ENCODE peak calls at places on chromosome X, in seven cellular contexts. D is gastrocnemius medialis, H is A549, L is MM.1S, E is tibial artery, I is uterus, W is PC-3. T is an unnamed sample.
A peak's percentile ranks its signal among the peaks of the same experiment; 100 is the strongest.

GRCh38 chrX:98299785-98300184 is 1416.1 kb downstream of the RPA4 start:
- DNase-seq in D (no peak), H (peak; percentile 1), L (no peak), E (no peak), I (no peak), W (peak; percentile 33), T (no peak)

GRCh38 chrX:8183281-8183680 is 12.2 kb upstream of the VCX2 start:
- DNase-seq in D (no peak), H (no peak), L (no peak), E (no peak), I (no peak), W (no peak), T (no peak)

GRCh38 chrX:44958480-44958879 is 85.5 kb downstream of the KDM6A start:
- DNase-seq in D (no peak), H (no peak), L (no peak), E (no peak), I (no peak), W (no peak), T (no peak)

GRCh38 chrX:133709486-133709885 is 275.9 kb downstream of the GPC3 start:
- DNase-seq in D (no peak), H (no peak), L (no peak), E (no peak), I (no peak), W (no peak), T (no peak)

GRCh38 chrX:10474510-10474909 is 145.9 kb downstream of the MID1 start:
- DNase-seq in D (no peak), H (no peak), L (no peak), E (no peak), I (no peak), W (no peak), T (no peak)

GRCh38 chrX:43805579-43805978 is 76.7 kb downstream of the MAOB start:
- DNase-seq in D (no peak), H (peak; percentile 1), L (no peak), E (no peak), I (no peak), W (peak; percentile 83), T (no peak)

GRCh38 chrX:129981752-129982299 is 609 bp upstream of the BCORL1 start:
- DNase-seq in D (no peak), H (no peak), L (no peak), E (peak; percentile 61), I (peak; percentile 17), W (no peak), T (no peak)

GRCh38 chrX:115535844-115536243 is 25.1 kb upstream of the PLS3 start:
- DNase-seq in D (no peak), H (no peak), L (no peak), E (no peak), I (no peak), W (no peak), T (no peak)

GRCh38 chrX:129876734-129877395 is 29.1 kb upstream of the UTP14A start:
- DNase-seq in D (no peak), H (peak; percentile 42), L (no peak), E (no peak), I (no peak), W (peak; percentile 67), T (no peak)

GRCh38 chrX:102840871-102841705 is 96.0 kb upstream of the RAB40AL start:
- DNase-seq in D (no peak), H (peak; percentile 55), L (no peak), E (no peak), I (no peak), W (peak; percentile 80), T (no peak)

GRCh38 chrX:18983711-18984380 is at the start of gene PHKA2:
- DNase-seq in D (peak; percentile 4), H (no peak), L (peak; percentile 43), E (peak; percentile 74), I (no peak), W (peak; percentile 53), T (peak; percentile 17)

DNA sequence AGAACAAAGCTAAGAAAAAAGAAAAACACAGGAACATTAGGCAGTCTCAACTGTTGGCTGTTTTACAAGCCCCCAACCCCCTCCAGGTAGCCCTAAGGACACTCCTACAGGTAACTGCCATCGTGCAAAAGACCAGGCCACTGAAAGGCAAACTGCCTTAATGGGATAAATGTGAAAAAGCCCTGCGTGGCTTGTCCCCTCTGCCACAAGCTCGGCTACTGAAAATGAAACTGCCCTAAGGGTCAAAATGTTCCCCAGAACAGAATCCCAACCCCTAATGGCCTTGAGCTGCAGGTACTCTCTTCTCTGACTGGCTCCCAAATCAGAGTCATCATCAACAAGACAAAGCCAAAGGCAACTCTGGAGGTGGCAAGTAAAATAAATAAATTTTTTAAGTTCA is 84.8 kb downstream of the MSN start:
- DNase-seq in D (no peak), H (no peak), L (peak; percentile 66), E (no peak), I (no peak), W (no peak), T (no peak)
- H3K4me1 ChIP-seq in D (no peaks in the 10 kb centered on the region), H (no peaks in the 10 kb centered on the region), L (peaks cover 44% of the 10 kb centered on the region), E (no peaks in the 10 kb centered on the region), I (no peaks in the 10 kb centered on the region), W (no peaks in the 10 kb centered on the region), T (no peaks in the 10 kb centered on the region)

GRCh38 chrX:53116101-53116500 is 22.2 kb downstream of the KANTR start:
- DNase-seq in D (no peak), H (no peak), L (peak; percentile 14), E (no peak), I (no peak), W (no peak), T (no peak)

GRCh38 chrX:53114864-53115549 is 21.1 kb downstream of the KANTR start:
- DNase-seq in D (no peak), H (no peak), L (no peak), E (no peak), I (no peak), W (no peak), T (no peak)

DNA sequence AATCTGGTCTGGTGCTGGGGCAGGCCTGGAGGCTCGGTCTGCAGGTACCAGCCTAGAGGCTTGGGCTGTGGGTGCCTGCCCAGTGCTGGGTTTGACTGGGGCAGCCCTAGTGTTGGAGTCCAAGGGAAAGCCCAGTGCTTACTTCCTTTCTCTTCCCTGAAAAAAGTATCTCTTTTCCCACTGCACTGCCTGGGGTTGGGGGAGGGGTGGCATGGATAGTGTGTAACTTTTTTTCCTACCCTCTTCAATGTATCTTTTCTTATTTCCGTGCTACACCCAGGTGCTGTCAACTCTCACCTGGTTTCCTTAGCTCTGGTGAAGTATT is 21.6 kb downstream of the KANTR start:
- DNase-seq in D (no peak), H (no peak), L (no peak), E (no peak), I (no peak), W (no peak), T (no peak)
- H3K27ac ChIP-seq in D (peak overlapping the region; percentile 57), H (no peak overlapping the region), L (peak overlapping the region; percentile 56), E (peak overlapping the region; percentile 37), I (peak overlapping the region; percentile 59), W (no peak overlapping the region), T (peak overlapping the region; percentile 49)

GRCh38 chrX:69116077-69116476 is 49.2 kb downstream of the PJA1 start:
- DNase-seq in D (no peak), H (peak; percentile 18), L (no peak), E (no peak), I (no peak), W (peak; percentile 52), T (no peak)

GRCh38 chrX:69117876-69118526 is 47.3 kb downstream of the PJA1 start:
- DNase-seq in D (no peak), H (no peak), L (no peak), E (no peak), I (no peak), W (no peak), T (no peak)

GRCh38 chrX:69109706-69110635 is 55.3 kb downstream of the PJA1 start:
- DNase-seq in D (no peak), H (peak; percentile 84), L (no peak), E (no peak), I (peak; percentile 26), W (peak; percentile 93), T (peak; percentile 13)

GRCh38 chrX:69109036-69109663 is 56.1 kb downstream of the PJA1 start:
- DNase-seq in D (no peak), H (no peak), L (no peak), E (no peak), I (no peak), W (no peak), T (no peak)

DNA sequence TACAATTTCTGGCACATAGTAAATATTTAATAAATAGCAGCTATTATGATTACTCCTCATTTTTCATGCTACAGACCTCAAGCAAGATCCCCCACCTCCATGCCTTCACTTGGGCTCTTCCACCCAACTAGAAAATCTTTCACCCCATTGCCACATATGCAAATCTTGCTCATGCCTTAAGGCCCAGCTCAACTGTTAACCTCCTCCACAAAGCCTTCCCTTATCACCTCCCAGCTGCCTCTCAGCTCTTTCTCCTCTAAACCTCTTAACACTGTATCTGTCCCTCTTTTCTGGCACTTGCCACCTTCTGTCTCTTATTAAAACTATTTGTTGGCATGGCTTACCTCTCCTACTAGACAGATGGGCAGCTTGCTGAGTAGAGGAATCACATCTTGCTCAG is 51.5 kb downstream of the PJA1 start:
- DNase-seq in D (no peak), H (no peak), L (no peak), E (no peak), I (no peak), W (no peak), T (no peak)
- TF ChIP-seq CTCF in D (no peak), H (no peak), L (no peak), E (no peak), I (no peak), W (no peak), T (no peak)

DNA sequence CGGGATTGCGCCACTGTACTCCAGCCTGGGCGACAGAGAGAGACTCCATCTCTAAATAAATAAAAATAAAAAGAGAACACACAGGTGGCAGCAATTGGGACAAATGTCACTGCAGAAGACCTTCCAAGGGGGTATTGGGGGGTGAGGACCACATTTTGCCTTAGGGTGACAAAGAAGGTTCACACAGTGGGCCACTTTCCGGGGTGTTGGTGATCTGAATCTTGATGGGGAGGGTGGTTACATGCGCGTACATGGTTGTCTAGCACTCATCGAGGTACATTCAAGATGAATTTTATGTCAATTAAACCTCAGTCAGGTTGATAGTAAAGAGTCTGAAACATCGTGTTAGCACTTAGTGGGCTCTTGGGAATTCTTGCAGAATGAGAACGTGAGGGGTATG is 20.5 kb upstream of the TMSB4X start:
- DNase-seq in D (no peak), H (no peak), L (no peak), E (no peak), I (no peak), W (no peak), T (no peak)
- H3K4me1 ChIP-seq in D (peaks cover 3% of the 10 kb centered on the region), H (peaks cover 30% of the 10 kb centered on the region), L (peaks cover 43% of the 10 kb centered on the region), E (peaks cover 21% of the 10 kb centered on the region), I (no peaks in the 10 kb centered on the region), W (peaks cover 19% of the 10 kb centered on the region), T (peaks cover 17% of the 10 kb centered on the region)